ENCODE peak calls at places on chromosome X, in ten cellular contexts. One of them, this sample, is unnamed.

GRCh38 chrX:73850124-73851013 is 287.4 kb downstream of the CHIC1 start:
- DNase-seq in lower leg skin: no peak
- DNase-seq in transverse colon: peak
- DNase-seq in H1: no peak
- DNase-seq in IMR-90: peak
- DNase-seq in right lobe of liver: peak
- DNase-seq in stomach: peak
- DNase-seq in ovary: peak
- DNase-seq in suprapubic skin: no peak
- DNase-seq in breast epithelium: peak
- DNase-seq in this sample: no peak

GRCh38 chrX:51802917-51803688 is 59.9 kb downstream of the GSPT2 start:
- DNase-seq in lower leg skin: no peak
- DNase-seq in transverse colon: peak
- DNase-seq in H1: peak
- DNase-seq in IMR-90: peak
- DNase-seq in right lobe of liver: peak
- DNase-seq in stomach: peak
- DNase-seq in ovary: peak
- DNase-seq in suprapubic skin: peak
- DNase-seq in breast epithelium: no peak
- DNase-seq in this sample: no peak

GRCh38 chrX:111445485-111445884 is 33.5 kb upstream of the DCX start:
- DNase-seq in lower leg skin: no peak
- DNase-seq in transverse colon: no peak
- DNase-seq in H1: no peak
- DNase-seq in IMR-90: peak
- DNase-seq in right lobe of liver: no peak
- DNase-seq in stomach: no peak
- DNase-seq in ovary: no peak
- DNase-seq in suprapubic skin: no peak
- DNase-seq in breast epithelium: no peak
- DNase-seq in this sample: no peak

GRCh38 chrX:139204903-139205667 is 325.5 kb upstream of the F9 start:
- DNase-seq in lower leg skin: peak
- DNase-seq in transverse colon: peak
- DNase-seq in H1: peak
- DNase-seq in IMR-90: no peak
- DNase-seq in right lobe of liver: peak
- DNase-seq in stomach: peak
- DNase-seq in ovary: peak
- DNase-seq in suprapubic skin: peak
- DNase-seq in breast epithelium: peak
- DNase-seq in this sample: no peak

GRCh38 chrX:17052210-17052609 is 105.8 kb downstream of the REPS2 start:
- DNase-seq in lower leg skin: no peak
- DNase-seq in transverse colon: no peak
- DNase-seq in H1: no peak
- DNase-seq in IMR-90: no peak
- DNase-seq in right lobe of liver: no peak
- DNase-seq in stomach: no peak
- DNase-seq in ovary: no peak
- DNase-seq in suprapubic skin: no peak
- DNase-seq in breast epithelium: no peak
- DNase-seq in this sample: no peak

GRCh38 chrX:152658302-152658701 is 20.6 kb downstream of the GABRQ start:
- DNase-seq in lower leg skin: no peak
- DNase-seq in transverse colon: no peak
- DNase-seq in H1: peak
- DNase-seq in IMR-90: no peak
- DNase-seq in right lobe of liver: no peak
- DNase-seq in stomach: no peak
- DNase-seq in ovary: no peak
- DNase-seq in suprapubic skin: no peak
- DNase-seq in breast epithelium: no peak
- DNase-seq in this sample: no peak

GRCh38 chrX:15447985-15448639 is 45.0 kb downstream of the PIR start:
- DNase-seq in lower leg skin: no peak
- DNase-seq in transverse colon: no peak
- DNase-seq in H1: no peak
- DNase-seq in IMR-90: peak
- DNase-seq in right lobe of liver: no peak
- DNase-seq in stomach: no peak
- DNase-seq in ovary: no peak
- DNase-seq in suprapubic skin: no peak
- DNase-seq in breast epithelium: no peak
- DNase-seq in this sample: no peak

GRCh38 chrX:35416783-35417182 is 381.4 kb upstream of the MAGEB16 start:
- DNase-seq in lower leg skin: no peak
- DNase-seq in transverse colon: no peak
- DNase-seq in H1: no peak
- DNase-seq in IMR-90: no peak
- DNase-seq in right lobe of liver: no peak
- DNase-seq in stomach: no peak
- DNase-seq in ovary: no peak
- DNase-seq in suprapubic skin: no peak
- DNase-seq in breast epithelium: no peak
- DNase-seq in this sample: no peak

GRCh38 chrX:148070504-148070877 is 89.4 kb downstream of the FMR1NB start:
- DNase-seq in lower leg skin: no peak
- DNase-seq in transverse colon: no peak
- DNase-seq in H1: no peak
- DNase-seq in IMR-90: no peak
- DNase-seq in right lobe of liver: no peak
- DNase-seq in stomach: no peak
- DNase-seq in ovary: no peak
- DNase-seq in suprapubic skin: no peak
- DNase-seq in breast epithelium: no peak
- DNase-seq in this sample: no peak
- TF ChIP-seq POLR2A in lower leg skin: no peak
- TF ChIP-seq POLR2A in transverse colon: no peak
- TF ChIP-seq POLR2A in H1: no peak
- TF ChIP-seq POLR2A in IMR-90: no peak
- TF ChIP-seq POLR2A in right lobe of liver: no peak
- TF ChIP-seq POLR2A in stomach: no peak
- TF ChIP-seq POLR2A in ovary: no peak
- TF ChIP-seq POLR2A in suprapubic skin: no peak
- TF ChIP-seq POLR2A in breast epithelium: no peak
- TF ChIP-seq POLR2A in this sample: no peak

GRCh38 chrX:113048480-113048879 is 207.8 kb upstream of the AMOT start:
- DNase-seq in lower leg skin: no peak
- DNase-seq in transverse colon: no peak
- DNase-seq in H1: no peak
- DNase-seq in IMR-90: no peak
- DNase-seq in right lobe of liver: no peak
- DNase-seq in stomach: no peak
- DNase-seq in ovary: no peak
- DNase-seq in suprapubic skin: no peak
- DNase-seq in breast epithelium: no peak
- DNase-seq in this sample: no peak

DNA sequence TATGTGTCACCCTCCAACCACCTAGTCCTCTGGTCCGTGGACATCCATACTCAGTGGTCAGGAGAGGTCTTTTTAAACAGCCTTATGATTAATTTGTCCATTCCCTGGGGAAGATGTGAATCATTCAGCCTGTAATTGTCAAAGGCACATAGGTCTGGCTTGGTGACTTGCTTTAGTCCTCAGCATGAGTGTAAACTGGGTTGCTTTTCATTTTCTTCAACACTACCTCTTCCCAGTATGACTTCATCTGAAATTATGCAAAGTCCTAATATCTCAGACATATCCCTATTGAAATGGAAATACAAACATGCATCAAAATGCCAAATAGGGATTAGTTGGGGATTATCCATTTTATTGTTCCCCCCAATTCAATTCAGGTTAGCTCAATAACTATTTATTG is 208.3 kb upstream of the AMOT start:
- DNase-seq in lower leg skin: no peak
- DNase-seq in transverse colon: no peak
- DNase-seq in H1: no peak
- DNase-seq in IMR-90: no peak
- DNase-seq in right lobe of liver: no peak
- DNase-seq in stomach: no peak
- DNase-seq in ovary: no peak
- DNase-seq in suprapubic skin: no peak
- DNase-seq in breast epithelium: no peak
- DNase-seq in this sample: no peak
- TF ChIP-seq POLR2A in lower leg skin: no peak
- TF ChIP-seq POLR2A in transverse colon: no peak
- TF ChIP-seq POLR2A in H1: no peak
- TF ChIP-seq POLR2A in IMR-90: no peak
- TF ChIP-seq POLR2A in right lobe of liver: no peak
- TF ChIP-seq POLR2A in stomach: no peak
- TF ChIP-seq POLR2A in ovary: no peak
- TF ChIP-seq POLR2A in suprapubic skin: no peak
- TF ChIP-seq POLR2A in breast epithelium: no peak
- TF ChIP-seq POLR2A in this sample: no peak

DNA sequence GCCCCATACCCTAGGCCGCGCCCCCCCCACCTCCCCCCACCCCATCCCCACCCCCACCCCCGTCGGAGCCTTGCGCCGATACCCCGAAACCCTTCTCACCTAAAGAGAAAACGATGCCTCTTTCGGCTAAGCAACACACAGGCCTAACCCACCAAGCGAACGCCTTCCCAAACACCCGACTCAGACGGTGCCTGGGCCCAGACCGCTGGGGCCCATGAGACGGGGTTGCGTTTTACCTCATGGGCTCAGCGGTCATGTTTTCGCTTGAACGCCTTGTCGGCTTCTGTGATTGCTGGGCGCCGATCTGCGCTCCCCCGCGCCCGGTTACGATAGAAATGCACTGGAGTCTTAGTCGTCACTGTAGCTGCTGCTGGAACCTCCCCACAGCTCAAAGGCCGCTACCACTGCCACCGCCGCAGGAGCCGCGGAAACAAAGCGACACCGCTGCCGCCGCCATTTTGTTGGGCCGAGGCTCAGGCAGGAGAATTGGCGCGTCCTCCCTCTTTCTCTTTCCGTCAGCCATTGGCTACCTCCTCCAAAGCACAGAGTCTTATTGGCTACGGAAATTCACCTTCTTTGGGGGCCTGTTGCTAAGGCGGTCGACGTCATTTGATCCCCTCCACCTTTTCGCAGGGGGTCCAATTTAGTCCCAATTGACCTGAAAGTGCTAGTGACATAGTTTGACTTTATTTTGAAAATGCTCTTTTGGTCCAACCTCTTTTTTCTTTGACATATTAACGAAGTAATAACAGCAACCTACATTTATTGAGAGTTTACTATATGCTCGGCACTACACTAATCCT is at the start of gene ATRX:
- DNase-seq in lower leg skin: peak
- DNase-seq in transverse colon: peak
- DNase-seq in H1: peak
- DNase-seq in IMR-90: peak
- DNase-seq in right lobe of liver: peak
- DNase-seq in stomach: peak
- DNase-seq in ovary: peak
- DNase-seq in suprapubic skin: peak
- DNase-seq in breast epithelium: peak
- DNase-seq in this sample: peak
- TF ChIP-seq POLR2A in lower leg skin: no peak
- TF ChIP-seq POLR2A in transverse colon: peak
- TF ChIP-seq POLR2A in H1: peak
- TF ChIP-seq POLR2A in IMR-90: peak
- TF ChIP-seq POLR2A in right lobe of liver: peak
- TF ChIP-seq POLR2A in stomach: no peak
- TF ChIP-seq POLR2A in ovary: no peak
- TF ChIP-seq POLR2A in suprapubic skin: no peak
- TF ChIP-seq POLR2A in breast epithelium: no peak
- TF ChIP-seq POLR2A in this sample: no peak

DNA sequence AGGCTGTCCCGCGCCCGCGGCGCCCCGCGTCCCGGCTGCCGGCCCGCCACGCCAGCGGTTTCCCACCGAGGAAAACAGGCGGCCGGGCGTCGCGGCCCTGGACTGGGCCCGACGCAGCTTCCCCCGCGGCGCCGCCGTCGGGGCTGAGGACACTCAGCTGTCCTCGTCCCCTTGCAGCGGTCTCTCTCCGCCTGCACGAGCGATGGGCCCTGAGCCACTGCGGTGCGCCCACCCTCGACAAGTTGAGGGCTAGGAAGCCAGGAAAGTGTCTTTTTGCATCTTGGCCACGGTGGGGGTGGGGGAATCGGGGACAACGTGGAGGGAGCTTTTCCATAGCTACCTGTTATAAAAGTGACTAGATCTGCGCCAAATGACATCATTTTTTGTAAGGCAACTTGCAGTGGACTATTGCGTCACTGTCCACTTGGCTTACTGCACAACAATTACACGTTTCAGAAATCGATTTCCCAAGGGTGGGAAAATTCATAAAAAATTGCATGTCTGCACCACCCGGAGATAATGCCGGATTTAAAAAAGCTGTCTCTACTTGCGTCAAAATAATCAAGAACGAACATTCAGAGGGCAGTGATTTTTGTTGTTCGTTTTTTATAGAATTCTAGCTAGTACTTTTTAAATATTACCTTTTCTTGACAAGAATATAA is 1.1 kb downstream of the KLHL15 start:
- DNase-seq in lower leg skin: no peak
- DNase-seq in transverse colon: no peak
- DNase-seq in H1: peak
- DNase-seq in IMR-90: peak
- DNase-seq in right lobe of liver: no peak
- DNase-seq in stomach: no peak
- DNase-seq in ovary: no peak
- DNase-seq in suprapubic skin: peak
- DNase-seq in breast epithelium: peak
- DNase-seq in this sample: no peak
- TF ChIP-seq POLR2A in lower leg skin: no peak
- TF ChIP-seq POLR2A in transverse colon: peak
- TF ChIP-seq POLR2A in H1: peak
- TF ChIP-seq POLR2A in IMR-90: no peak
- TF ChIP-seq POLR2A in right lobe of liver: peak
- TF ChIP-seq POLR2A in stomach: no peak
- TF ChIP-seq POLR2A in ovary: peak
- TF ChIP-seq POLR2A in suprapubic skin: no peak
- TF ChIP-seq POLR2A in breast epithelium: no peak
- TF ChIP-seq POLR2A in this sample: no peak

GRCh38 chrX:53160297-53160983 is 64.6 kb downstream of the KDM5C start:
- DNase-seq in lower leg skin: no peak
- DNase-seq in transverse colon: peak
- DNase-seq in H1: no peak
- DNase-seq in IMR-90: no peak
- DNase-seq in right lobe of liver: no peak
- DNase-seq in stomach: no peak
- DNase-seq in ovary: no peak
- DNase-seq in suprapubic skin: no peak
- DNase-seq in breast epithelium: no peak
- DNase-seq in this sample: no peak
- TF ChIP-seq POLR2A in lower leg skin: no peak
- TF ChIP-seq POLR2A in transverse colon: no peak
- TF ChIP-seq POLR2A in H1: no peak
- TF ChIP-seq POLR2A in IMR-90: no peak
- TF ChIP-seq POLR2A in right lobe of liver: no peak
- TF ChIP-seq POLR2A in stomach: no peak
- TF ChIP-seq POLR2A in ovary: no peak
- TF ChIP-seq POLR2A in suprapubic skin: no peak
- TF ChIP-seq POLR2A in breast epithelium: no peak
- TF ChIP-seq POLR2A in this sample: no peak

This sample was measured in esophagus squamous epithelium.